ENCODE peak calls at places on chromosomes 16 and 17, in ten cellular contexts. One of them, this sample, is unnamed.

GRCh38 chr17:48483471-48484131 is 47.2 kb downstream of the HOXB1 start:
- DNase-seq in AG09309: peak
- DNase-seq in sigmoid colon: peak
- DNase-seq in A549: no peak
- DNase-seq in astrocyte of the cerebellum: peak
- DNase-seq in GM23338: peak
- DNase-seq in lower lobe of right lung: no peak
- DNase-seq in cardiac muscle cell: peak
- DNase-seq in CD4-positive, alpha-beta T cell: no peak
- DNase-seq in stomach: no peak
- DNase-seq in this sample: peak

GRCh38 chr17:75764711-75765421 is at the start of gene GALK1:
- DNase-seq in AG09309: no peak
- DNase-seq in sigmoid colon: peak
- DNase-seq in A549: peak
- DNase-seq in astrocyte of the cerebellum: no peak
- DNase-seq in GM23338: peak
- DNase-seq in lower lobe of right lung: peak
- DNase-seq in cardiac muscle cell: peak
- DNase-seq in CD4-positive, alpha-beta T cell: peak
- DNase-seq in stomach: peak
- DNase-seq in this sample: peak

GRCh38 chr16:70778901-70779309 is 22.1 kb downstream of the VAC14 start:
- DNase-seq in AG09309: peak
- DNase-seq in sigmoid colon: peak
- DNase-seq in A549: peak
- DNase-seq in astrocyte of the cerebellum: peak
- DNase-seq in GM23338: peak
- DNase-seq in lower lobe of right lung: no peak
- DNase-seq in cardiac muscle cell: peak
- DNase-seq in CD4-positive, alpha-beta T cell: no peak
- DNase-seq in stomach: no peak
- DNase-seq in this sample: no peak

GRCh38 chr17:17493986-17494466 is 2.2 kb downstream of the RASD1 start:
- DNase-seq in AG09309: no peak
- DNase-seq in sigmoid colon: peak
- DNase-seq in A549: no peak
- DNase-seq in astrocyte of the cerebellum: no peak
- DNase-seq in GM23338: no peak
- DNase-seq in lower lobe of right lung: no peak
- DNase-seq in cardiac muscle cell: no peak
- DNase-seq in CD4-positive, alpha-beta T cell: no peak
- DNase-seq in stomach: no peak
- DNase-seq in this sample: no peak

GRCh38 chr17:47239663-47240374 is 13.8 kb upstream of the ITGB3 start:
- DNase-seq in AG09309: peak
- DNase-seq in sigmoid colon: peak
- DNase-seq in A549: peak
- DNase-seq in astrocyte of the cerebellum: no peak
- DNase-seq in GM23338: no peak
- DNase-seq in lower lobe of right lung: no peak
- DNase-seq in cardiac muscle cell: peak
- DNase-seq in CD4-positive, alpha-beta T cell: no peak
- DNase-seq in stomach: peak
- DNase-seq in this sample: no peak

GRCh38 chr16:69852815-69853214 is 90.7 kb downstream of the WWP2 start:
- DNase-seq in AG09309: no peak
- DNase-seq in sigmoid colon: no peak
- DNase-seq in A549: no peak
- DNase-seq in astrocyte of the cerebellum: no peak
- DNase-seq in GM23338: no peak
- DNase-seq in lower lobe of right lung: no peak
- DNase-seq in cardiac muscle cell: no peak
- DNase-seq in CD4-positive, alpha-beta T cell: no peak
- DNase-seq in stomach: no peak
- DNase-seq in this sample: no peak

GRCh38 chr16:55039511-55039910 is 108.8 kb downstream of the IRX5 start:
- DNase-seq in AG09309: no peak
- DNase-seq in sigmoid colon: peak
- DNase-seq in A549: no peak
- DNase-seq in astrocyte of the cerebellum: no peak
- DNase-seq in GM23338: no peak
- DNase-seq in lower lobe of right lung: no peak
- DNase-seq in cardiac muscle cell: no peak
- DNase-seq in CD4-positive, alpha-beta T cell: no peak
- DNase-seq in stomach: no peak
- DNase-seq in this sample: no peak

GRCh38 chr17:60524463-60525346 is 1.3 kb downstream of the APPBP2 start:
- DNase-seq in AG09309: no peak
- DNase-seq in sigmoid colon: no peak
- DNase-seq in A549: no peak
- DNase-seq in astrocyte of the cerebellum: no peak
- DNase-seq in GM23338: no peak
- DNase-seq in lower lobe of right lung: no peak
- DNase-seq in cardiac muscle cell: peak
- DNase-seq in CD4-positive, alpha-beta T cell: no peak
- DNase-seq in stomach: no peak
- DNase-seq in this sample: no peak

GRCh38 chr17:75152971-75153853 is 1.1 kb downstream of the JPT1 start:
- DNase-seq in AG09309: no peak
- DNase-seq in sigmoid colon: peak
- DNase-seq in A549: peak
- DNase-seq in astrocyte of the cerebellum: no peak
- DNase-seq in GM23338: peak
- DNase-seq in lower lobe of right lung: no peak
- DNase-seq in cardiac muscle cell: peak
- DNase-seq in CD4-positive, alpha-beta T cell: no peak
- DNase-seq in stomach: no peak
- DNase-seq in this sample: peak

GRCh38 chr17:65529040-65529633 is 32.3 kb downstream of the AXIN2 start:
- DNase-seq in AG09309: no peak
- DNase-seq in sigmoid colon: no peak
- DNase-seq in A549: no peak
- DNase-seq in astrocyte of the cerebellum: no peak
- DNase-seq in GM23338: no peak
- DNase-seq in lower lobe of right lung: no peak
- DNase-seq in cardiac muscle cell: no peak
- DNase-seq in CD4-positive, alpha-beta T cell: no peak
- DNase-seq in stomach: no peak
- DNase-seq in this sample: no peak

GRCh38 chr17:32345953-32346600 is 3.9 kb upstream of the ZNF207 start:
- DNase-seq in AG09309: no peak
- DNase-seq in sigmoid colon: no peak
- DNase-seq in A549: no peak
- DNase-seq in astrocyte of the cerebellum: no peak
- DNase-seq in GM23338: no peak
- DNase-seq in lower lobe of right lung: no peak
- DNase-seq in cardiac muscle cell: no peak
- DNase-seq in CD4-positive, alpha-beta T cell: no peak
- DNase-seq in stomach: no peak
- DNase-seq in this sample: no peak

GRCh38 chr17:67366193-67367157 is at the start of gene PSMD12:
- DNase-seq in AG09309: no peak
- DNase-seq in sigmoid colon: peak
- DNase-seq in A549: peak
- DNase-seq in astrocyte of the cerebellum: peak
- DNase-seq in GM23338: peak
- DNase-seq in lower lobe of right lung: peak
- DNase-seq in cardiac muscle cell: peak
- DNase-seq in CD4-positive, alpha-beta T cell: peak
- DNase-seq in stomach: peak
- DNase-seq in this sample: peak

GRCh38 chr16:27860091-27860490 is 203.4 kb downstream of the GSG1L start:
- DNase-seq in AG09309: no peak
- DNase-seq in sigmoid colon: no peak
- DNase-seq in A549: no peak
- DNase-seq in astrocyte of the cerebellum: no peak
- DNase-seq in GM23338: no peak
- DNase-seq in lower lobe of right lung: no peak
- DNase-seq in cardiac muscle cell: no peak
- DNase-seq in CD4-positive, alpha-beta T cell: no peak
- DNase-seq in stomach: no peak
- DNase-seq in this sample: no peak

GRCh38 chr17:15213381-15214087 is 51.6 kb downstream of the PMP22 start:
- DNase-seq in AG09309: peak
- DNase-seq in sigmoid colon: no peak
- DNase-seq in A549: peak
- DNase-seq in astrocyte of the cerebellum: no peak
- DNase-seq in GM23338: peak
- DNase-seq in lower lobe of right lung: no peak
- DNase-seq in cardiac muscle cell: peak
- DNase-seq in CD4-positive, alpha-beta T cell: no peak
- DNase-seq in stomach: no peak
- DNase-seq in this sample: no peak
- TF ChIP-seq CTCF in AG09309: peak
- TF ChIP-seq CTCF in sigmoid colon: no peak
- TF ChIP-seq CTCF in A549: peak
- TF ChIP-seq CTCF in astrocyte of the cerebellum: peak
- TF ChIP-seq CTCF in GM23338: peak
- TF ChIP-seq CTCF in lower lobe of right lung: peak
- TF ChIP-seq CTCF in cardiac muscle cell: peak
- TF ChIP-seq CTCF in CD4-positive, alpha-beta T cell: no peak
- TF ChIP-seq CTCF in stomach: no peak
- TF ChIP-seq CTCF in this sample: no peak

GRCh38 chr17:7042507-7043194 is 1.2 kb downstream of the SLC16A11 start:
- DNase-seq in AG09309: no peak
- DNase-seq in sigmoid colon: no peak
- DNase-seq in A549: no peak
- DNase-seq in astrocyte of the cerebellum: no peak
- DNase-seq in GM23338: peak
- DNase-seq in lower lobe of right lung: no peak
- DNase-seq in cardiac muscle cell: peak
- DNase-seq in CD4-positive, alpha-beta T cell: no peak
- DNase-seq in stomach: no peak
- DNase-seq in this sample: peak
- TF ChIP-seq CTCF in AG09309: no peak
- TF ChIP-seq CTCF in sigmoid colon: no peak
- TF ChIP-seq CTCF in A549: no peak
- TF ChIP-seq CTCF in astrocyte of the cerebellum: no peak
- TF ChIP-seq CTCF in GM23338: no peak
- TF ChIP-seq CTCF in lower lobe of right lung: no peak
- TF ChIP-seq CTCF in cardiac muscle cell: no peak
- TF ChIP-seq CTCF in CD4-positive, alpha-beta T cell: no peak
- TF ChIP-seq CTCF in stomach: no peak
- TF ChIP-seq CTCF in this sample: no peak

GRCh38 chr16:8677481-8677880 is 3.1 kb downstream of the ABAT start:
- DNase-seq in AG09309: no peak
- DNase-seq in sigmoid colon: no peak
- DNase-seq in A549: no peak
- DNase-seq in astrocyte of the cerebellum: no peak
- DNase-seq in GM23338: no peak
- DNase-seq in lower lobe of right lung: no peak
- DNase-seq in cardiac muscle cell: no peak
- DNase-seq in CD4-positive, alpha-beta T cell: no peak
- DNase-seq in stomach: no peak
- DNase-seq in this sample: no peak
- TF ChIP-seq CTCF in AG09309: no peak
- TF ChIP-seq CTCF in sigmoid colon: no peak
- TF ChIP-seq CTCF in A549: no peak
- TF ChIP-seq CTCF in astrocyte of the cerebellum: no peak
- TF ChIP-seq CTCF in GM23338: no peak
- TF ChIP-seq CTCF in lower lobe of right lung: no peak
- TF ChIP-seq CTCF in cardiac muscle cell: no peak
- TF ChIP-seq CTCF in CD4-positive, alpha-beta T cell: no peak
- TF ChIP-seq CTCF in stomach: no peak
- TF ChIP-seq CTCF in this sample: no peak

GRCh38 chr17:58679263-58680037 is 12.4 kb downstream of the TEX14 start:
- DNase-seq in AG09309: no peak
- DNase-seq in sigmoid colon: no peak
- DNase-seq in A549: peak
- DNase-seq in astrocyte of the cerebellum: no peak
- DNase-seq in GM23338: peak
- DNase-seq in lower lobe of right lung: no peak
- DNase-seq in cardiac muscle cell: peak
- DNase-seq in CD4-positive, alpha-beta T cell: no peak
- DNase-seq in stomach: no peak
- DNase-seq in this sample: no peak
- TF ChIP-seq CTCF in AG09309: no peak
- TF ChIP-seq CTCF in sigmoid colon: no peak
- TF ChIP-seq CTCF in A549: no peak
- TF ChIP-seq CTCF in astrocyte of the cerebellum: no peak
- TF ChIP-seq CTCF in GM23338: no peak
- TF ChIP-seq CTCF in lower lobe of right lung: no peak
- TF ChIP-seq CTCF in cardiac muscle cell: no peak
- TF ChIP-seq CTCF in CD4-positive, alpha-beta T cell: no peak
- TF ChIP-seq CTCF in stomach: no peak
- TF ChIP-seq CTCF in this sample: no peak

GRCh38 chr16:8863594-8864424 is 5.0 kb downstream of the CARHSP1 start:
- DNase-seq in AG09309: no peak
- DNase-seq in sigmoid colon: no peak
- DNase-seq in A549: peak
- DNase-seq in astrocyte of the cerebellum: no peak
- DNase-seq in GM23338: peak
- DNase-seq in lower lobe of right lung: no peak
- DNase-seq in cardiac muscle cell: no peak
- DNase-seq in CD4-positive, alpha-beta T cell: no peak
- DNase-seq in stomach: peak
- DNase-seq in this sample: no peak

GRCh38 chr16:8862309-8863130 is 6.3 kb downstream of the CARHSP1 start:
- DNase-seq in AG09309: no peak
- DNase-seq in sigmoid colon: no peak
- DNase-seq in A549: no peak
- DNase-seq in astrocyte of the cerebellum: no peak
- DNase-seq in GM23338: no peak
- DNase-seq in lower lobe of right lung: no peak
- DNase-seq in cardiac muscle cell: no peak
- DNase-seq in CD4-positive, alpha-beta T cell: no peak
- DNase-seq in stomach: no peak
- DNase-seq in this sample: no peak

GRCh38 chr16:8859913-8860881 is 8.6 kb downstream of the CARHSP1 start:
- DNase-seq in AG09309: no peak
- DNase-seq in sigmoid colon: peak
- DNase-seq in A549: no peak
- DNase-seq in astrocyte of the cerebellum: peak
- DNase-seq in GM23338: no peak
- DNase-seq in lower lobe of right lung: peak
- DNase-seq in cardiac muscle cell: peak
- DNase-seq in CD4-positive, alpha-beta T cell: no peak
- DNase-seq in stomach: peak
- DNase-seq in this sample: no peak

GRCh38 chr16:8858994-8859912 is 9.6 kb downstream of the CARHSP1 start:
- DNase-seq in AG09309: no peak
- DNase-seq in sigmoid colon: peak
- DNase-seq in A549: no peak
- DNase-seq in astrocyte of the cerebellum: no peak
- DNase-seq in GM23338: no peak
- DNase-seq in lower lobe of right lung: peak
- DNase-seq in cardiac muscle cell: no peak
- DNase-seq in CD4-positive, alpha-beta T cell: no peak
- DNase-seq in stomach: no peak
- DNase-seq in this sample: no peak

GRCh38 chr16:8861563-8862308 is 7.1 kb downstream of the CARHSP1 start:
- DNase-seq in AG09309: no peak
- DNase-seq in sigmoid colon: peak
- DNase-seq in A549: no peak
- DNase-seq in astrocyte of the cerebellum: no peak
- DNase-seq in GM23338: no peak
- DNase-seq in lower lobe of right lung: peak
- DNase-seq in cardiac muscle cell: no peak
- DNase-seq in CD4-positive, alpha-beta T cell: no peak
- DNase-seq in stomach: no peak
- DNase-seq in this sample: no peak
- TF ChIP-seq CTCF in AG09309: no peak
- TF ChIP-seq CTCF in sigmoid colon: no peak
- TF ChIP-seq CTCF in A549: no peak
- TF ChIP-seq CTCF in astrocyte of the cerebellum: no peak
- TF ChIP-seq CTCF in GM23338: no peak
- TF ChIP-seq CTCF in lower lobe of right lung: no peak
- TF ChIP-seq CTCF in cardiac muscle cell: no peak
- TF ChIP-seq CTCF in CD4-positive, alpha-beta T cell: no peak
- TF ChIP-seq CTCF in stomach: no peak
- TF ChIP-seq CTCF in this sample: no peak

GRCh38 chr17:79104898-79105600 is 30.4 kb downstream of the ENGASE start:
- DNase-seq in AG09309: no peak
- DNase-seq in sigmoid colon: no peak
- DNase-seq in A549: no peak
- DNase-seq in astrocyte of the cerebellum: no peak
- DNase-seq in GM23338: no peak
- DNase-seq in lower lobe of right lung: no peak
- DNase-seq in cardiac muscle cell: no peak
- DNase-seq in CD4-positive, alpha-beta T cell: no peak
- DNase-seq in stomach: no peak
- DNase-seq in this sample: no peak
- TF ChIP-seq CTCF in AG09309: no peak
- TF ChIP-seq CTCF in sigmoid colon: no peak
- TF ChIP-seq CTCF in A549: no peak
- TF ChIP-seq CTCF in astrocyte of the cerebellum: no peak
- TF ChIP-seq CTCF in GM23338: no peak
- TF ChIP-seq CTCF in lower lobe of right lung: no peak
- TF ChIP-seq CTCF in cardiac muscle cell: no peak
- TF ChIP-seq CTCF in CD4-positive, alpha-beta T cell: no peak
- TF ChIP-seq CTCF in stomach: no peak
- TF ChIP-seq CTCF in this sample: no peak

This sample was measured in GM10248.